ENCODE peak calls at places on chromosomes 16 and 17, in four cellular contexts. One of them, this sample, is unnamed.

GRCh38 chr16:9434659-9435058 is 343.2 kb downstream of the HAPSTR1 start:
- DNase-seq in WTC11: no peak
- DNase-seq in HCT116: no peak
- DNase-seq in A549: no peak
- DNase-seq in this sample: no peak

GRCh38 chr16:71930013-71930563 is 34.8 kb downstream of the IST1 start:
- DNase-seq in WTC11: no peak
- DNase-seq in HCT116: no peak
- DNase-seq in A549: no peak
- DNase-seq in this sample: no peak

GRCh38 chr17:78996781-78997201 is 12.8 kb downstream of the CANT1 start:
- DNase-seq in WTC11: no peak
- DNase-seq in HCT116: no peak
- DNase-seq in A549: no peak
- DNase-seq in this sample: no peak

GRCh38 chr16:1791943-1792812 is 1.3 kb downstream of the IGFALS start:
- DNase-seq in WTC11: no peak
- DNase-seq in HCT116: no peak
- DNase-seq in A549: no peak
- DNase-seq in this sample: no peak

GRCh38 chr17:49020609-49021008 is 23.4 kb downstream of the IGF2BP1 start:
- DNase-seq in WTC11: no peak
- DNase-seq in HCT116: no peak
- DNase-seq in A549: no peak
- DNase-seq in this sample: no peak

GRCh38 chr17:46727572-46728348 is 90.7 kb downstream of the WNT3 start:
- DNase-seq in WTC11: no peak
- DNase-seq in HCT116: no peak
- DNase-seq in A549: peak
- DNase-seq in this sample: no peak

GRCh38 chr17:75759457-75759856 is 5.5 kb downstream of the GALK1 start:
- DNase-seq in WTC11: no peak
- DNase-seq in HCT116: no peak
- DNase-seq in A549: no peak
- DNase-seq in this sample: no peak

GRCh38 chr16:50526249-50526648 is 21.9 kb upstream of the NKD1 start:
- DNase-seq in WTC11: no peak
- DNase-seq in HCT116: no peak
- DNase-seq in A549: no peak
- DNase-seq in this sample: no peak

GRCh38 chr17:44307387-44308186 is 814 bp upstream of the RUNDC3A start:
- DNase-seq in WTC11: peak
- DNase-seq in HCT116: no peak
- DNase-seq in A549: peak
- DNase-seq in this sample: no peak

GRCh38 chr16:67407176-67407787 is 9.0 kb downstream of the ZDHHC1 start:
- DNase-seq in WTC11: no peak
- DNase-seq in HCT116: no peak
- DNase-seq in A549: no peak
- DNase-seq in this sample: no peak

GRCh38 chr17:78359936-78360370 is at the start of gene SOCS3:
- DNase-seq in WTC11: peak
- DNase-seq in HCT116: peak
- DNase-seq in A549: peak
- DNase-seq in this sample: peak

GRCh38 chr16:23635958-23636357 is 5.2 kb downstream of the PALB2 start:
- DNase-seq in WTC11: no peak
- DNase-seq in HCT116: no peak
- DNase-seq in A549: no peak
- DNase-seq in this sample: peak

GRCh38 chr17:32586666-32587065 is 99.9 kb downstream of the CDK5R1 start:
- DNase-seq in WTC11: no peak
- DNase-seq in HCT116: no peak
- DNase-seq in A549: no peak
- DNase-seq in this sample: no peak

GRCh38 chr17:9221231-9222180 is 200.2 kb downstream of the NTN1 start:
- DNase-seq in WTC11: no peak
- DNase-seq in HCT116: no peak
- DNase-seq in A549: no peak
- DNase-seq in this sample: no peak

GRCh38 chr16:77825196-77825595 is 36.8 kb downstream of the VAT1L start:
- DNase-seq in WTC11: no peak
- DNase-seq in HCT116: no peak
- DNase-seq in A549: no peak
- DNase-seq in this sample: no peak

GRCh38 chr17:46841561-46842379 is 9.6 kb upstream of the WNT9B start:
- DNase-seq in WTC11: peak
- DNase-seq in HCT116: no peak
- DNase-seq in A549: no peak
- DNase-seq in this sample: peak

GRCh38 chr17:50144346-50144745 is 6.1 kb downstream of the PPP1R9B start:
- DNase-seq in WTC11: no peak
- DNase-seq in HCT116: no peak
- DNase-seq in A549: no peak
- DNase-seq in this sample: no peak

GRCh38 chr16:69108069-69108904 is 2.8 kb downstream of the HAS3 start:
- DNase-seq in WTC11: peak
- DNase-seq in HCT116: no peak
- DNase-seq in A549: peak
- DNase-seq in this sample: no peak

GRCh38 chr16:31869511-31870201 is 4.0 kb upstream of the ZNF267 start:
- DNase-seq in WTC11: no peak
- DNase-seq in HCT116: no peak
- DNase-seq in A549: no peak
- DNase-seq in this sample: peak

GRCh38 chr17:74343526-74344284 is 17.7 kb downstream of the KIF19 start:
- DNase-seq in WTC11: no peak
- DNase-seq in HCT116: no peak
- DNase-seq in A549: no peak
- DNase-seq in this sample: no peak

GRCh38 chr17:28963212-28963611 is 11.9 kb upstream of the PHF12 start:
- DNase-seq in WTC11: no peak
- DNase-seq in HCT116: no peak
- DNase-seq in A549: no peak
- DNase-seq in this sample: no peak

GRCh38 chr17:1865252-1866037 is 35.6 kb downstream of the RPA1 start:
- DNase-seq in WTC11: peak
- DNase-seq in HCT116: peak
- DNase-seq in A549: peak
- DNase-seq in this sample: peak

GRCh38 chr17:1870592-1870991 is 40.8 kb downstream of the RPA1 start:
- DNase-seq in WTC11: no peak
- DNase-seq in HCT116: no peak
- DNase-seq in A549: no peak
- DNase-seq in this sample: no peak

GRCh38 chr17:1867307-1867706 is 37.5 kb downstream of the RPA1 start:
- DNase-seq in WTC11: no peak
- DNase-seq in HCT116: no peak
- DNase-seq in A549: no peak
- DNase-seq in this sample: no peak

GRCh38 chr17:1871743-1872142 is 41.9 kb downstream of the RPA1 start:
- DNase-seq in WTC11: no peak
- DNase-seq in HCT116: no peak
- DNase-seq in A549: no peak
- DNase-seq in this sample: no peak

DNA sequence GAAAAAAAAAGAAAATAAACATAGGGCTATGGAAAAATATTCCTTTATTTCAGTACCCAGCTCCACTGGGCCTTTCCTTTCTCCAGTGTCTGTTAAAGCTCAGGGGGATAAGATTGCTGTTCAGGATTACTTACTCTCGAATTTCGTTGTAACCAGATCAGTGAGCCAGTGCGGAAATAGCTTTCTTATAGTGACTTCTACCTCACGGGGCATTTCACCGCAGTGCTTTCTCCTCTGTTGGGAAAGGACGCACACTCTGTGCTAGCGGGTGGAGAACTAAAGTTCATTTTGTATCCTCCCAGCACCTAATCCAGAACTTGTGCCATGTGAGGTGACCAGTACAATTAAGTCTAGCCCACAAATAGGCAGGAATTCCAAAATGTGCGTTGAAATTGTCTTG is 38.3 kb downstream of the RPA1 start:
- DNase-seq in WTC11: no peak
- DNase-seq in HCT116: no peak
- DNase-seq in A549: no peak
- DNase-seq in this sample: no peak
- TF ChIP-seq MAX in WTC11: no peak
- TF ChIP-seq MAX in HCT116: no peak
- TF ChIP-seq MAX in A549: no peak
- TF ChIP-seq MAX in this sample: no peak

GRCh38 chr17:8160741-8161221 is 2.0 kb downstream of the VAMP2 start:
- DNase-seq in WTC11: no peak
- DNase-seq in HCT116: no peak
- DNase-seq in A549: no peak
- DNase-seq in this sample: no peak

GRCh38 chr17:8160224-8160577 is 2.5 kb downstream of the VAMP2 start:
- DNase-seq in WTC11: no peak
- DNase-seq in HCT116: no peak
- DNase-seq in A549: no peak
- DNase-seq in this sample: no peak

GRCh38 chr17:8162997-8163977 is 539 bp upstream of the VAMP2 start:
- DNase-seq in WTC11: peak
- DNase-seq in HCT116: no peak
- DNase-seq in A549: no peak
- DNase-seq in this sample: no peak

GRCh38 chr17:8162232-8162996 is at the start of gene VAMP2:
- DNase-seq in WTC11: peak
- DNase-seq in HCT116: no peak
- DNase-seq in A549: peak
- DNase-seq in this sample: peak

DNA sequence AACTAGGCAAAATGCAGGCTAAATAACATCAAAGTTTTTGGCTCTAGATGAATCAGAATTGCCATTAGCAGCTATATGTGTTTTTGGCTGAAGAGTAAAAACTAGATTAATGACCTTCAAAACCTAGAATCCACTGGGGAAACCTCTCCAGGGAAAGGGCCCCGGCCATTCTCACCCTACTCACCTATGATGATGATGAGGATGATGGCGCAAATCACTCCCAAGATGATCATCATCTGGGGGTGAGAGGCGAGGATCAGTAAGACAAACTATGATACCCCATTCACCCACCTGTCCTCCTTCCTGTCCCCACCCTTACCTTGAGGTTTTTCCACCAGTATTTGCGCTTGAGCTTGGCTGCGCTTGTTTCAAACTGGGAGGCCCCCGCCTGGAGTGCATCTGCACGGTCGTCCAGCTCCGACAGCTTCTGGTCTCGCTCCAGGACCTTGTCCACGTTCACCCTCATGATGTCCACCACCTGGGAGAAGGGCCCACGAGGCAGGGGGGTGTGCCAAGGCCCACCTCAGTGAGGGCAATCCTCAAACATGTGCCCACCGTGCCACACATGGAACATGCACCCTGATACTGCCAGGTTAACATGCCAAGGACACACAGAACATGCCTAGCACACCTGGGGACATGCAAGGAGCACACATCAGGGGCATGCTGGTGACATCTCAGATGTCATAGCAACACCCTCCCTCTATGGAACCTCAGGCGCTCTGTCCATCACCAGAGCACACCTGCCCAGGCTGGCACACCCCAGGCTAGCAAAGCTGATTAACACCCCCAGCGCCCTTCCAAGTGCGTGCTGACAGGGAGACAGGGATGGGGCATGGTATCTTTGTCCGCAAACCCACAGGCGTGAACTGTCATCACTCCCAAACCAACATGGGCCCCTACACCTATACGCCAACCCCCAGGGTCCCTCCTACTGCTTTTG is 1.2 kb downstream of the VAMP2 start:
- DNase-seq in WTC11: no peak
- DNase-seq in HCT116: no peak
- DNase-seq in A549: no peak
- DNase-seq in this sample: no peak
- TF ChIP-seq CTCF in WTC11: no peak
- TF ChIP-seq CTCF in HCT116: no peak
- TF ChIP-seq CTCF in A549: no peak
- TF ChIP-seq CTCF in this sample: no peak

DNA sequence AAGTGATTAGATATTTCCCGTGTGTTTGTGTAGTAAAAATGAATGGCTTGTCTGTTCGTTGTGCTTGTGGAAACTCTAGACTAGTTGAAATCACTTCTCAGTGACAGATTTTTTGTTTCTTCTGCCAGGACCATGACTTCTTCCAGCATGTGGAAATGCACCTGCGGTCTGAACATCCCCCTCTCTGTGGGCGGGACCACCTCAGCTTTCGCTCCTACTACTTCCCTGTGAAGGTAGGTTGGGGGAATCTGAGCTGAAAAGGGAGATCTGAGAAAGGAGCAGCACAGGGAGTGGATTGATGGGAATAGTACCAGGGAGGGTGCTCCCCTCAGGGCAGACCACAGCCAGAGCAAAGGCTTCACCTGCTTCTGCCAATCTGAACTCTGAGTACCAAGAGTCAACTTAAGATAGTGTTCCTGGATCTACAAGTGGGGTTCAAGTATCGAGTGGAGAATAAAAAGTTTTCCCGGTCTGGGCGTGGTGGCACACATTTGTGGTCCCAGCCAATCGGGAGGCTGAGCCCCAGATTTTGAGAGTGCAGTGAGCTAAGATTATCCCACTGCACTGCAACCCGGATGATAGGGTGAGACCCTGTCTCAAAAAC is 47.5 kb downstream of the SF3B3 start:
- DNase-seq in WTC11: no peak
- DNase-seq in HCT116: no peak
- DNase-seq in A549: no peak
- DNase-seq in this sample: no peak
- TF ChIP-seq MAX in WTC11: no peak
- TF ChIP-seq MAX in HCT116: no peak
- TF ChIP-seq MAX in A549: no peak
- TF ChIP-seq MAX in this sample: no peak

DNA sequence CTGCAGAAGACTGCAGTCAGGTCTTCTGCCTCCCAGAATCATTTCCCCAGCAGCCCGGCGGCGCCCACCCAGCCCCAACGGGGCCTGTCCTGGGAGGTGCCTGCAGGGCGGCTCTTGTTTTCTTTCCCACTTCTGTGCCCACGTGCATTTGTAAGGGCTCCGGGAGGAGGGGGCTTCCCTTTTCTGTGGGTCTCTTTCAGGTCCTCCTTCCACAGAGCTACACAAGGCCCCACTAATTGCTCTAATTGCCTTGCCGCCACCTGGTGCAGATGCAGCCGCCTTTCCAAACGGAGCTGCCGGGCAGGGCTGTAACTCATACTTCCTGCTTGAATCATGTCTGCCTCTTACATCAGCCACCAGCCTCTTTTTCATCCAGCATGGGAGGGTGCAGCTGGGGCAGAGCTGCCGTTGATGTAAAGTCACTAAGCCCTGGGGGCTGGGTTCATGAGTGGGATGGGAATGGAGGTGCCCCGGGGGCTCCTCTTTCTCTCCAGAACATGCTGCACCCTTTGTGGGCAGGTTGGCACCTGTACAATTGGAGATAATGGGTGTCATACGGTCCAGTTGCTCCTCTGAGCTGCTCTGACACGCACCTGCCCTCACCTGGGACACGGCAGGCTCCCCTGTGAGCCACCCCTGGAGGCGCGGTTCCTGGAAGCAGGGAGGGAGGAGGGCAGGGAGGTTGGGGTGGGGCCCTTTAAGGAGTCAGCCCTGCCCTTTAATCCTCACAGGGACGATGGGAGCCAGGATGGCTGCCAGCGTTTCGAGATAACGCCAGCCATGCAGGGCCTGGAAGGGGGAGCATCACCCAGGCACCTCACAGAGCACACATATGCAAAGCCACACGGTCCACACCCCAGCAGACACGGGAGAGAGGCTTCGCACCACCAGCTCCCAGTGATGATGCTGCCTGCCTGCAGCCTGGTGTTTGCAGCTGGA is 41.1 kb upstream of the KLHDC4 start:
- DNase-seq in WTC11: no peak
- DNase-seq in HCT116: peak
- DNase-seq in A549: peak
- DNase-seq in this sample: peak
- TF ChIP-seq CTCF in WTC11: no peak
- TF ChIP-seq CTCF in HCT116: no peak
- TF ChIP-seq CTCF in A549: no peak
- TF ChIP-seq CTCF in this sample: no peak